ENCODE peak calls at places on chromosomes 16 and 17, in seven cellular contexts. One of them, this sample, is unnamed.

GRCh38 chr17:82970067-82970466 is 109.3 kb upstream of the METRNL start:
- DNase-seq in mesenchymal stem cell: no peak
- DNase-seq in AG04449: no peak
- DNase-seq in astrocyte of the cerebellum: no peak
- DNase-seq in astrocyte of the spinal cord: no peak
- DNase-seq in mammary epithelial cell: no peak
- DNase-seq in left ventricle myocardium inferior: no peak
- DNase-seq in this sample: no peak

GRCh38 chr16:3458278-3458851 is 14.9 kb downstream of the NAA60 start:
- DNase-seq in mesenchymal stem cell: peak
- DNase-seq in AG04449: no peak
- DNase-seq in astrocyte of the cerebellum: no peak
- DNase-seq in astrocyte of the spinal cord: peak
- DNase-seq in mammary epithelial cell: peak
- DNase-seq in left ventricle myocardium inferior: no peak
- DNase-seq in this sample: peak

GRCh38 chr16:13168091-13168572 is 266.7 kb downstream of the SHISA9 start:
- DNase-seq in mesenchymal stem cell: no peak
- DNase-seq in AG04449: no peak
- DNase-seq in astrocyte of the cerebellum: no peak
- DNase-seq in astrocyte of the spinal cord: no peak
- DNase-seq in mammary epithelial cell: peak
- DNase-seq in left ventricle myocardium inferior: no peak
- DNase-seq in this sample: peak

GRCh38 chr16:23842137-23842600 is 6.4 kb downstream of the PRKCB start:
- DNase-seq in mesenchymal stem cell: no peak
- DNase-seq in AG04449: no peak
- DNase-seq in astrocyte of the cerebellum: no peak
- DNase-seq in astrocyte of the spinal cord: no peak
- DNase-seq in mammary epithelial cell: no peak
- DNase-seq in left ventricle myocardium inferior: no peak
- DNase-seq in this sample: peak

GRCh38 chr17:20955437-20956323 is 87.1 kb downstream of the USP22 start:
- DNase-seq in mesenchymal stem cell: peak
- DNase-seq in AG04449: no peak
- DNase-seq in astrocyte of the cerebellum: no peak
- DNase-seq in astrocyte of the spinal cord: peak
- DNase-seq in mammary epithelial cell: peak
- DNase-seq in left ventricle myocardium inferior: peak
- DNase-seq in this sample: no peak

GRCh38 chr17:39002991-39003715 is 36.0 kb upstream of the FBXO47 start:
- DNase-seq in mesenchymal stem cell: no peak
- DNase-seq in AG04449: no peak
- DNase-seq in astrocyte of the cerebellum: no peak
- DNase-seq in astrocyte of the spinal cord: peak
- DNase-seq in mammary epithelial cell: no peak
- DNase-seq in left ventricle myocardium inferior: peak
- DNase-seq in this sample: peak

GRCh38 chr17:50685334-50685665 is 22.4 kb downstream of the ANKRD40 start:
- DNase-seq in mesenchymal stem cell: no peak
- DNase-seq in AG04449: no peak
- DNase-seq in astrocyte of the cerebellum: no peak
- DNase-seq in astrocyte of the spinal cord: no peak
- DNase-seq in mammary epithelial cell: no peak
- DNase-seq in left ventricle myocardium inferior: no peak
- DNase-seq in this sample: no peak

GRCh38 chr17:75530837-75531723 is 5.6 kb downstream of the LLGL2 start:
- DNase-seq in mesenchymal stem cell: no peak
- DNase-seq in AG04449: no peak
- DNase-seq in astrocyte of the cerebellum: no peak
- DNase-seq in astrocyte of the spinal cord: no peak
- DNase-seq in mammary epithelial cell: no peak
- DNase-seq in left ventricle myocardium inferior: no peak
- DNase-seq in this sample: no peak

GRCh38 chr17:29099527-29099926 is 56.6 kb downstream of the PIPOX start:
- DNase-seq in mesenchymal stem cell: no peak
- DNase-seq in AG04449: no peak
- DNase-seq in astrocyte of the cerebellum: no peak
- DNase-seq in astrocyte of the spinal cord: no peak
- DNase-seq in mammary epithelial cell: no peak
- DNase-seq in left ventricle myocardium inferior: no peak
- DNase-seq in this sample: no peak

GRCh38 chr16:79325211-79325610 is 275.3 kb downstream of the MAF start:
- DNase-seq in mesenchymal stem cell: no peak
- DNase-seq in AG04449: no peak
- DNase-seq in astrocyte of the cerebellum: no peak
- DNase-seq in astrocyte of the spinal cord: no peak
- DNase-seq in mammary epithelial cell: no peak
- DNase-seq in left ventricle myocardium inferior: no peak
- DNase-seq in this sample: no peak

GRCh38 chr17:49343273-49343672 is 18.8 kb downstream of the ZNF652 start:
- DNase-seq in mesenchymal stem cell: peak
- DNase-seq in AG04449: no peak
- DNase-seq in astrocyte of the cerebellum: no peak
- DNase-seq in astrocyte of the spinal cord: peak
- DNase-seq in mammary epithelial cell: peak
- DNase-seq in left ventricle myocardium inferior: no peak
- DNase-seq in this sample: peak

GRCh38 chr17:43477832-43478634 is 5.7 kb upstream of the DHX8 start:
- DNase-seq in mesenchymal stem cell: no peak
- DNase-seq in AG04449: no peak
- DNase-seq in astrocyte of the cerebellum: no peak
- DNase-seq in astrocyte of the spinal cord: no peak
- DNase-seq in mammary epithelial cell: no peak
- DNase-seq in left ventricle myocardium inferior: no peak
- DNase-seq in this sample: no peak

GRCh38 chr17:78419970-78420820 is 41.7 kb downstream of the PGS1 start:
- DNase-seq in mesenchymal stem cell: no peak
- DNase-seq in AG04449: no peak
- DNase-seq in astrocyte of the cerebellum: no peak
- DNase-seq in astrocyte of the spinal cord: no peak
- DNase-seq in mammary epithelial cell: no peak
- DNase-seq in left ventricle myocardium inferior: peak
- DNase-seq in this sample: no peak

GRCh38 chr17:78379134-78379497 is 667 bp downstream of the PGS1 start:
- DNase-seq in mesenchymal stem cell: peak
- DNase-seq in AG04449: no peak
- DNase-seq in astrocyte of the cerebellum: no peak
- DNase-seq in astrocyte of the spinal cord: peak
- DNase-seq in mammary epithelial cell: peak
- DNase-seq in left ventricle myocardium inferior: no peak
- DNase-seq in this sample: peak

GRCh38 chr17:74199306-74200092 is 4.0 kb upstream of the RPL38 start:
- DNase-seq in mesenchymal stem cell: peak
- DNase-seq in AG04449: no peak
- DNase-seq in astrocyte of the cerebellum: no peak
- DNase-seq in astrocyte of the spinal cord: peak
- DNase-seq in mammary epithelial cell: peak
- DNase-seq in left ventricle myocardium inferior: peak
- DNase-seq in this sample: peak

GRCh38 chr16:241866-242265 is 7.2 kb downstream of the FAM234A start:
- DNase-seq in mesenchymal stem cell: no peak
- DNase-seq in AG04449: no peak
- DNase-seq in astrocyte of the cerebellum: no peak
- DNase-seq in astrocyte of the spinal cord: no peak
- DNase-seq in mammary epithelial cell: peak
- DNase-seq in left ventricle myocardium inferior: no peak
- DNase-seq in this sample: no peak

GRCh38 chr16:5349661-5350060 is 252.1 kb upstream of the EEF2KMT start:
- DNase-seq in mesenchymal stem cell: no peak
- DNase-seq in AG04449: no peak
- DNase-seq in astrocyte of the cerebellum: no peak
- DNase-seq in astrocyte of the spinal cord: no peak
- DNase-seq in mammary epithelial cell: no peak
- DNase-seq in left ventricle myocardium inferior: no peak
- DNase-seq in this sample: no peak

GRCh38 chr17:34156741-34157589 is 98.1 kb upstream of the CCL2 start:
- DNase-seq in mesenchymal stem cell: no peak
- DNase-seq in AG04449: no peak
- DNase-seq in astrocyte of the cerebellum: no peak
- DNase-seq in astrocyte of the spinal cord: no peak
- DNase-seq in mammary epithelial cell: no peak
- DNase-seq in left ventricle myocardium inferior: no peak
- DNase-seq in this sample: no peak

GRCh38 chr16:89922477-89922883 is 662 bp upstream of the TUBB3 start:
- DNase-seq in mesenchymal stem cell: peak
- DNase-seq in AG04449: peak
- DNase-seq in astrocyte of the cerebellum: no peak
- DNase-seq in astrocyte of the spinal cord: peak
- DNase-seq in mammary epithelial cell: peak
- DNase-seq in left ventricle myocardium inferior: peak
- DNase-seq in this sample: peak

GRCh38 chr17:31249742-31250141 is 47.3 kb downstream of the OMG start:
- DNase-seq in mesenchymal stem cell: no peak
- DNase-seq in AG04449: no peak
- DNase-seq in astrocyte of the cerebellum: no peak
- DNase-seq in astrocyte of the spinal cord: no peak
- DNase-seq in mammary epithelial cell: no peak
- DNase-seq in left ventricle myocardium inferior: no peak
- DNase-seq in this sample: no peak

GRCh38 chr17:31251618-31252328 is 45.3 kb downstream of the OMG start:
- DNase-seq in mesenchymal stem cell: no peak
- DNase-seq in AG04449: no peak
- DNase-seq in astrocyte of the cerebellum: no peak
- DNase-seq in astrocyte of the spinal cord: no peak
- DNase-seq in mammary epithelial cell: no peak
- DNase-seq in left ventricle myocardium inferior: no peak
- DNase-seq in this sample: no peak

GRCh38 chr17:31251075-31251474 is 46.0 kb downstream of the OMG start:
- DNase-seq in mesenchymal stem cell: no peak
- DNase-seq in AG04449: no peak
- DNase-seq in astrocyte of the cerebellum: no peak
- DNase-seq in astrocyte of the spinal cord: no peak
- DNase-seq in mammary epithelial cell: no peak
- DNase-seq in left ventricle myocardium inferior: no peak
- DNase-seq in this sample: peak

GRCh38 chr17:31248986-31249385 is 48.1 kb downstream of the OMG start:
- DNase-seq in mesenchymal stem cell: peak
- DNase-seq in AG04449: peak
- DNase-seq in astrocyte of the cerebellum: peak
- DNase-seq in astrocyte of the spinal cord: peak
- DNase-seq in mammary epithelial cell: peak
- DNase-seq in left ventricle myocardium inferior: no peak
- DNase-seq in this sample: no peak

DNA sequence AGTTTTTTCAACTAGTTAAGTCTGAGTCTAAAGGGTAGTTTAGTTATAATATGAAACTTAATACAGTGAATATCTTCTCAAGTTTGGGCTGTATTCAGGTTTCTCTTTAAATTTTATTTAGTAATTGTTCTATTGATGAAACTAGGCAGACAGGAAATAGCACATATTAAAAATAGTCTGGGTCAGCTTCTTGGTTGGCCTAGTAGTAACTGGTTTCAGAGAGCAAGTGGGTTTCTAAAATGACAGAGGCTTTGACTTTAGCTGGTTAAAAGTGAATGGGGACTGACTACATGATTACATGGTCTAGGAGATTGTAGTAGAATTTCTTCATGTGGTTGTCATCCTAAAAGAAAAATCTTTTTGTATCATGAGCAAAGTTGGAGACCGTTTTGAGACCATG is 46.8 kb downstream of the OMG start:
- DNase-seq in mesenchymal stem cell: no peak
- DNase-seq in AG04449: no peak
- DNase-seq in astrocyte of the cerebellum: no peak
- DNase-seq in astrocyte of the spinal cord: no peak
- DNase-seq in mammary epithelial cell: no peak
- DNase-seq in left ventricle myocardium inferior: no peak
- DNase-seq in this sample: no peak
- H3K4me3 ChIP-seq in mesenchymal stem cell: no peak
- H3K4me3 ChIP-seq in AG04449: no peak
- H3K4me3 ChIP-seq in astrocyte of the cerebellum: no peak
- H3K4me3 ChIP-seq in astrocyte of the spinal cord: no peak
- H3K4me3 ChIP-seq in mammary epithelial cell: no peak
- H3K4me3 ChIP-seq in left ventricle myocardium inferior: no peak
- H3K4me3 ChIP-seq in this sample: no peak

GRCh38 chr17:6654816-6655731 is 3.5 kb downstream of the C17orf100 start:
- DNase-seq in mesenchymal stem cell: peak
- DNase-seq in AG04449: no peak
- DNase-seq in astrocyte of the cerebellum: no peak
- DNase-seq in astrocyte of the spinal cord: no peak
- DNase-seq in mammary epithelial cell: peak
- DNase-seq in left ventricle myocardium inferior: no peak
- DNase-seq in this sample: peak
- H3K4me3 ChIP-seq in mesenchymal stem cell: peak
- H3K4me3 ChIP-seq in AG04449: no peak
- H3K4me3 ChIP-seq in astrocyte of the cerebellum: peak
- H3K4me3 ChIP-seq in astrocyte of the spinal cord: no peak
- H3K4me3 ChIP-seq in mammary epithelial cell: peak
- H3K4me3 ChIP-seq in left ventricle myocardium inferior: peak
- H3K4me3 ChIP-seq in this sample: no peak

DNA sequence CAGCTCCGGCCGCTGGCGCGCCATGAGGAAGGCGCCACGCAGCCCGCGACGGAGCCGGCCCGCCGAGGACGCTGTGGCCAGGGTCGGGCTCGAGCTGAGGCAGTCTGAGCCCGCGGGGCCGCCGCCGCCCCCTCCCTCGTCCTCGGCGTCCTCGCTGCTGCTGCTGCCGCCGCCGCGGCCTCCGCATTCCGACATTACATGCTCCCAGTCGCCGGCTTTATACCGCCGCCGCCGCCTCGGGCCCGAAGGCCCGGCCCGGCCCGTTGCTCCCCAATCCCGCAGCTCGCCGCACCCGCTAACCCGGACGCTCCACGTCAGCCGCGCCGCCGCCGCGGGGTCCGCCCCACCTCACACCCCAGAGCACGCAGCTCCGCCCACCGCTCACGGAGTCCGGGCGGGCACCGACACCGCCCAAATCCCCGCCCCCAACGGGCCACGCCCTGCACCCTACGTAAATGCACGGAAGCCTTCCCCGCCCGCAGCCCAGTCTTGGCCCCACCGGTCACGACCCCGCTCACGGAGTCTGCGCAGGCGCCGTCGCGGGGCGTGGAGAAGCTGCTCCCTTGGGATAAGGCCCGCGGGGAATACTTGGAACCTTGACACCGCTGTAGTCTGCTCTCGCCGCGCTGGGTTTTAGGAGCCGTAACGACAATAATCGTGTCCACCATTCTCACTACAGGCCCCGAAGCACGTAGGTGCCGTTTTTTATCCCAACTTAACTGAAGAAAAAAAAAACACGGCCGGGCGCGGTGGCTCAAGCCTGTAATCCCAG is at the start of gene TXNDC11:
- DNase-seq in mesenchymal stem cell: peak
- DNase-seq in AG04449: peak
- DNase-seq in astrocyte of the cerebellum: peak
- DNase-seq in astrocyte of the spinal cord: peak
- DNase-seq in mammary epithelial cell: peak
- DNase-seq in left ventricle myocardium inferior: peak
- DNase-seq in this sample: peak
- H3K4me3 ChIP-seq in mesenchymal stem cell: peak
- H3K4me3 ChIP-seq in AG04449: peak
- H3K4me3 ChIP-seq in astrocyte of the cerebellum: peak
- H3K4me3 ChIP-seq in astrocyte of the spinal cord: peak
- H3K4me3 ChIP-seq in mammary epithelial cell: peak
- H3K4me3 ChIP-seq in left ventricle myocardium inferior: peak
- H3K4me3 ChIP-seq in this sample: peak

DNA sequence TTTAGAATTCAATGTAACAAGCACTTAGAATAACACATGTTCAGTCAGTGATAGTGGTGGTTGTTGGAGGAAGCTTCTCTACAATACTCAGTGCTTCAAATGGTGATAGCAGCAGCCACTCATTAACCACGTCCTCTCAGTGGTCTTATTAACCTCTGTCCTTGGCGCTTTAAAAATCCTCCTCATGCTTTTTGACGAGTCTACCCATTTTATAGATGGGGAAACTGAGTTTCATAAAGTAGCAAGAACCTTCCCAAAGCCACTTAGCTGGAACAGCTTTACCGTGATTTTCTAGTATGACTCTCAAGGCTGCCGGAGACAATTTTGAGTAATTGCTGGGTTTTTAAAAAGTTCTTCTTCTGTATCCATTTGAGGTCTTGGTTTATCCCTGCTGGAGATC is 47.4 kb downstream of the PLCG2 start:
- DNase-seq in mesenchymal stem cell: no peak
- DNase-seq in AG04449: no peak
- DNase-seq in astrocyte of the cerebellum: no peak
- DNase-seq in astrocyte of the spinal cord: no peak
- DNase-seq in mammary epithelial cell: no peak
- DNase-seq in left ventricle myocardium inferior: no peak
- DNase-seq in this sample: peak
- H3K4me3 ChIP-seq in mesenchymal stem cell: no peak
- H3K4me3 ChIP-seq in AG04449: no peak
- H3K4me3 ChIP-seq in astrocyte of the cerebellum: no peak
- H3K4me3 ChIP-seq in astrocyte of the spinal cord: no peak
- H3K4me3 ChIP-seq in mammary epithelial cell: no peak
- H3K4me3 ChIP-seq in left ventricle myocardium inferior: no peak
- H3K4me3 ChIP-seq in this sample: no peak